ENCODE peak calls at places on chromosomes 7 and 10, in six cellular contexts. D is brain microvascular endothelial cell, P is AG09319, B is OCI-LY7, K is RWPE1, Z is IMR-90. T is an unnamed sample.

GRCh38 chr7:130695840-130696239 is 9.5 kb upstream of the TSGA13 start:
- DNase-seq in D (peak), B (peak), K (peak), Z (peak), P (peak), T (no peak)

GRCh38 chr7:129512192-129512591 is 9.9 kb downstream of the SMKR1 start:
- DNase-seq in Z (no peak), P (no peak), D (no peak), B (no peak), K (no peak), T (no peak)

GRCh38 chr7:34165466-34165865 is 260.1 kb downstream of the BMPER start:
- DNase-seq in Z (peak), P (no peak), D (no peak), B (no peak), K (no peak), T (no peak)

GRCh38 chr7:137454169-137455166 is 110.9 kb upstream of the PTN start:
- DNase-seq in P (peak), Z (peak), B (peak), D (peak), K (peak), T (no peak)

GRCh38 chr10:121437596-121437995 is 160.6 kb downstream of the FGFR2 start:
- DNase-seq in Z (no peak), D (no peak), B (no peak), P (no peak), K (no peak), T (no peak)

GRCh38 chr10:11798862-11799735 is 24.1 kb upstream of the PROSER2 start:
- DNase-seq in K (no peak), Z (no peak), B (peak), D (no peak), P (no peak), T (no peak)

GRCh38 chr10:49627644-49628247 is 13.9 kb downstream of the CHAT start:
- DNase-seq in K (no peak), D (no peak), Z (no peak), B (no peak), P (no peak), T (no peak)

GRCh38 chr7:149787428-149788299 is 14.3 kb upstream of the ZNF467 start:
- DNase-seq in K (no peak), Z (no peak), P (no peak), B (no peak), D (no peak), T (no peak)

GRCh38 chr7:142300689-142301088 is 42.8 kb upstream of the PRSS58 start:
- DNase-seq in D (no peak), B (peak), P (no peak), Z (no peak), K (no peak), T (no peak)

GRCh38 chr7:142299226-142299625 is 41.4 kb upstream of the PRSS58 start:
- DNase-seq in D (no peak), Z (no peak), B (peak), P (no peak), K (no peak), T (no peak)

GRCh38 chr7:142298631-142299030 is 40.8 kb upstream of the PRSS58 start:
- DNase-seq in D (no peak), Z (no peak), B (peak), K (no peak), P (no peak), T (no peak)

GRCh38 chr7:142301299-142301698 is 43.4 kb upstream of the PRSS58 start:
- DNase-seq in P (no peak), D (no peak), Z (no peak), B (peak), K (no peak), T (no peak)

DNA sequence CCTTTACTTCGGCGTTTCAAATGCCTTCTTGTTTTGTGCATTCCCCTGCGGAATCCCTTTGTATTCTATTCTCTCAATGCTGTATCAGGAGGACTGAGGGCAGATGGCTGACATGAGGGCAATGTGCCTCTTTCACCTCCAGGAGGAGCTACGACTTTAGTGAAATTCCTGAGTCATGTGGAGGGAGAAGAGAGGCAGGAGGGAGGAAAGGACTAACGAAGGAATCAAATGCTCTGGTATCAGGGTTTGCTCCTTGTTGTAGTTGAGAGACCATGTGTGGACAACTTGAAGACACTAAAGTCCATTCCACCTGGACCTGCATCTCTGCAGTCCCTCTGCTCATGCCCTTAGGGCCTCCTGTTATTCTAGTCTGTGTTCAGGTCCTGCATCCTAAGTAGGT is 40.2 kb upstream of the PRSS58 start:
- DNase-seq in D (no peak), B (peak), P (no peak), Z (no peak), K (no peak), T (no peak)
- TF ChIP-seq CTCF in D (peak), B (peak), P (no peak), Z (peak), K (no peak), T (no peak)

GRCh38 chr10:18486444-18486843 is 164.9 kb downstream of the NSUN6 start:
- DNase-seq in K (no peak), P (no peak), D (no peak), B (no peak), Z (no peak), T (no peak)

GRCh38 chr10:18490755-18491154 is 160.6 kb downstream of the NSUN6 start:
- DNase-seq in Z (no peak), K (no peak), D (no peak), B (no peak), P (no peak), T (no peak)
- TF ChIP-seq CTCF in Z (no peak), K (no peak), D (no peak), B (no peak), P (no peak), T (no peak)

DNA sequence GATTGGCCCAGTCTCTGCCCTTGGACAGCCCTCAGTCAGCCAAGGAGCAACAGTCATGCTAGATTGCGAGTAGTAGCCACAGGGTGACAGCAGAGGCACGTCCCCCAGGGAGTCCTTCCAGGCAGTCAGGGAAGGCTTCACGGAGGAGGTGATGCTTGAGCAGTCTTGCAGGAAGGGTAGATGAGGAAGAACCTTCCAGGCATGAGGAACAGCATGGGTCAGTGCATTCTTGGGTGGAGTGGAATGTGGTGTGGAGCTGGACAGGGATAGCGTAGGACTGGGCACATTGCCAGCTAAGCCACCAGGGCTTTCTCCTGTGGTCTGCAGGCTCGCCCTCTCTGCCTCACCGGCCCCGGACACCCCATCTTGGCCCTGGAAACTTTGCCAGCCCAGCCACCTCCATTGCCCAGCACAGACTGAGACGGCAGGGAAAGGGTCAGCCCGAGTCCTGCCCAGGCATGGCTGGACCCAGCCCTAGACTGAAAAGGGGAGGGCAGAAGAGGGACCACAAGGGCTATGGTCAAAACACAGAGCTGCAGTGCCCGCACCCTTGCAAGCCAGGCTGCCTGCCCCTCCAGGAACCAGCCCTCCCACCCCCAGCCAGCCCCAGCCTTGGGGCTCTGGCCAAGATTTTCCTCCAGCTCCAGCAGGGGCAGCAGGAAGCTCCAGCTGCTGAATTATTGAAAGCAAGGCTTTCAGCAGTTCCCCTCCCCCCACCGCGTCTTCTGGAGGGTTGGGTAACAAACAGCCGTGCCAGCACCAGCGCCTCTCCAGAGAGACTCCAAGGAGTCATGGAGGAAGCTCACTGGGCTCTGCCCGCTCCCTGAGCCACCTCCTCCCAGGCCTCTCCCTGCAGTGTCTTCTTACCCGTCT is 18.7 kb downstream of the SRRM3 start:
- DNase-seq in D (peak), Z (peak), P (peak), K (no peak), B (no peak), T (no peak)
- TF ChIP-seq CTCF in D (peak), Z (peak), P (no peak), K (no peak), B (no peak), T (no peak)

GRCh38 chr10:14617850-14618249 is 156.8 kb downstream of the FAM107B start:
- DNase-seq in P (no peak), Z (peak), B (no peak), K (peak), D (no peak), T (no peak)
- TF ChIP-seq CTCF in P (peak), Z (peak), B (peak), K (no peak), D (peak), T (no peak)

GRCh38 chr10:124278356-124278755 is 140.4 kb downstream of the OAT start:
- DNase-seq in Z (no peak), K (no peak), B (no peak), D (no peak), P (no peak), T (no peak)
- TF ChIP-seq CTCF in Z (no peak), K (no peak), B (no peak), D (no peak), P (no peak), T (no peak)

GRCh38 chr10:53786236-53786635 is 1013.7 kb upstream of the MBL2 start:
- DNase-seq in Z (no peak), B (peak), P (no peak), D (no peak), K (no peak), T (no peak)
- TF ChIP-seq CTCF in Z (no peak), B (peak), P (no peak), D (peak), K (no peak), T (no peak)

GRCh38 chr10:130686680-130687300 is 550.6 kb downstream of the GLRX3 start:
- DNase-seq in D (no peak), P (no peak), K (peak), B (no peak), Z (no peak), T (no peak)
- TF ChIP-seq CTCF in D (no peak), P (no peak), K (no peak), B (peak), Z (no peak), T (no peak)

DNA sequence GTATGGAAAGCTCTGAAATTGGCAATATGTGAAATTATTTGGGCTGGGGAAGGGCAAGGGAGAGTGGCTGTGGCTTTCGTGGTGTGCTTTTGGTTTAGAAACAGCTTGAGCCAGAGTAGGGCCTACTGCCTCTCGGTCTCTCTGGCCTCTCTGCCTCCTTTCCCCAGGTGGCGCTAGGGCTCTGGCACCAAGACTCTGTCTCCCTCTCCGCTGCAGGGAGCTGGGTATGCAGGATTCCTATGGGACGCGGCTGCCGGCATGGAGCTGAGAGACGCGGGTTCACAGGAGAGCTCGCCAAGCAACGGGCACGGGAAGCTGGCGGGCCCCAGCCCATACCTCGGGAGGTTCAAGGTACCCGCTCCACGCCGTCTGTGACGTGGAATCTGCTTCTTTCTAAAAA is 105.2 kb upstream of the ANLN start:
- DNase-seq in K (no peak), P (no peak), Z (no peak), B (peak), D (no peak), T (no peak)
- TF ChIP-seq CTCF in K (no peak), P (no peak), Z (no peak), B (peak), D (no peak), T (no peak)

GRCh38 chr10:113213041-113213440 is 263.0 kb downstream of the TCF7L2 start:
- DNase-seq in B (no peak), P (no peak), Z (no peak), D (no peak), K (no peak), T (no peak)

GRCh38 chr10:113214331-113214730 is 264.3 kb downstream of the TCF7L2 start:
- DNase-seq in B (no peak), Z (no peak), K (no peak), P (no peak), D (no peak), T (no peak)

GRCh38 chr10:113219446-113219845 is 269.4 kb downstream of the TCF7L2 start:
- DNase-seq in P (no peak), Z (no peak), K (no peak), D (no peak), B (no peak), T (no peak)

GRCh38 chr10:113221756-113222168 is 271.7 kb downstream of the TCF7L2 start:
- DNase-seq in B (no peak), P (no peak), K (no peak), D (no peak), Z (no peak), T (no peak)

GRCh38 chr10:113216068-113216467 is 266.0 kb downstream of the TCF7L2 start:
- DNase-seq in P (no peak), K (peak), D (no peak), B (no peak), Z (no peak), T (no peak)
- TF ChIP-seq CTCF in P (peak), K (no peak), D (peak), B (no peak), Z (no peak), T (no peak)

T was measured in natural killer cell.